ENCODE peak calls at places on chromosomes 1 and 21, in five cellular contexts. One of them, this sample, is unnamed.

GRCh38 chr1:199452627-199453026 is 574.9 kb upstream of the NR5A2 start:
- DNase-seq in activated CD8-positive, alpha-beta memory T cell treated with anti-CD3 and anti-CD28 coated beads for 24 hours: no peak
- DNase-seq in fibroblast of mammary gland: no peak
- DNase-seq in GM20000: no peak
- DNase-seq in activated T-cell treated with anti-CD3 and anti-CD28 coated beads, Interleukin-2, amount 50 U/mL, for 1 hour: no peak
- DNase-seq in this sample: no peak

GRCh38 chr1:27235827-27236226 is 1.4 kb downstream of the WDTC1 start:
- DNase-seq in activated CD8-positive, alpha-beta memory T cell treated with anti-CD3 and anti-CD28 coated beads for 24 hours: no peak
- DNase-seq in fibroblast of mammary gland: peak
- DNase-seq in GM20000: no peak
- DNase-seq in activated T-cell treated with anti-CD3 and anti-CD28 coated beads, Interleukin-2, amount 50 U/mL, for 1 hour: no peak
- DNase-seq in this sample: peak

GRCh38 chr21:41816583-41817165 is 49.8 kb upstream of the RIPK4 start:
- DNase-seq in activated CD8-positive, alpha-beta memory T cell treated with anti-CD3 and anti-CD28 coated beads for 24 hours: peak
- DNase-seq in fibroblast of mammary gland: peak
- DNase-seq in GM20000: peak
- DNase-seq in activated T-cell treated with anti-CD3 and anti-CD28 coated beads, Interleukin-2, amount 50 U/mL, for 1 hour: peak
- DNase-seq in this sample: peak

GRCh38 chr1:117512728-117513321 is 93.0 kb upstream of the TENT5C start:
- DNase-seq in activated CD8-positive, alpha-beta memory T cell treated with anti-CD3 and anti-CD28 coated beads for 24 hours: no peak
- DNase-seq in fibroblast of mammary gland: peak
- DNase-seq in GM20000: no peak
- DNase-seq in activated T-cell treated with anti-CD3 and anti-CD28 coated beads, Interleukin-2, amount 50 U/mL, for 1 hour: no peak
- DNase-seq in this sample: no peak

GRCh38 chr1:103942029-103942428 is 192.3 kb downstream of the AMY1C start:
- DNase-seq in activated CD8-positive, alpha-beta memory T cell treated with anti-CD3 and anti-CD28 coated beads for 24 hours: no peak
- DNase-seq in fibroblast of mammary gland: no peak
- DNase-seq in GM20000: no peak
- DNase-seq in activated T-cell treated with anti-CD3 and anti-CD28 coated beads, Interleukin-2, amount 50 U/mL, for 1 hour: no peak
- DNase-seq in this sample: no peak

GRCh38 chr1:201282931-201283829 is at the start of gene PKP1:
- DNase-seq in activated CD8-positive, alpha-beta memory T cell treated with anti-CD3 and anti-CD28 coated beads for 24 hours: peak
- DNase-seq in fibroblast of mammary gland: no peak
- DNase-seq in GM20000: no peak
- DNase-seq in activated T-cell treated with anti-CD3 and anti-CD28 coated beads, Interleukin-2, amount 50 U/mL, for 1 hour: no peak
- DNase-seq in this sample: peak

GRCh38 chr21:43308511-43309283 is 118.2 kb downstream of the SIK1 start:
- DNase-seq in activated CD8-positive, alpha-beta memory T cell treated with anti-CD3 and anti-CD28 coated beads for 24 hours: no peak
- DNase-seq in fibroblast of mammary gland: no peak
- DNase-seq in GM20000: no peak
- DNase-seq in activated T-cell treated with anti-CD3 and anti-CD28 coated beads, Interleukin-2, amount 50 U/mL, for 1 hour: no peak
- DNase-seq in this sample: no peak

GRCh38 chr1:224392411-224393249 is 36.0 kb downstream of the CNIH4 start:
- DNase-seq in activated CD8-positive, alpha-beta memory T cell treated with anti-CD3 and anti-CD28 coated beads for 24 hours: no peak
- DNase-seq in fibroblast of mammary gland: peak
- DNase-seq in GM20000: no peak
- DNase-seq in activated T-cell treated with anti-CD3 and anti-CD28 coated beads, Interleukin-2, amount 50 U/mL, for 1 hour: no peak
- DNase-seq in this sample: no peak

GRCh38 chr1:248825573-248825908 is 174 bp downstream of the SH3BP5L start:
- DNase-seq in activated CD8-positive, alpha-beta memory T cell treated with anti-CD3 and anti-CD28 coated beads for 24 hours: no peak
- DNase-seq in fibroblast of mammary gland: no peak
- DNase-seq in GM20000: no peak
- DNase-seq in activated T-cell treated with anti-CD3 and anti-CD28 coated beads, Interleukin-2, amount 50 U/mL, for 1 hour: no peak
- DNase-seq in this sample: no peak

GRCh38 chr1:44111861-44112260 is 6.8 kb upstream of the KLF17 start:
- DNase-seq in activated CD8-positive, alpha-beta memory T cell treated with anti-CD3 and anti-CD28 coated beads for 24 hours: no peak
- DNase-seq in fibroblast of mammary gland: no peak
- DNase-seq in GM20000: no peak
- DNase-seq in activated T-cell treated with anti-CD3 and anti-CD28 coated beads, Interleukin-2, amount 50 U/mL, for 1 hour: no peak
- DNase-seq in this sample: no peak

GRCh38 chr1:74652711-74653131 is 20.9 kb downstream of the ERICH3 start:
- DNase-seq in activated CD8-positive, alpha-beta memory T cell treated with anti-CD3 and anti-CD28 coated beads for 24 hours: no peak
- DNase-seq in fibroblast of mammary gland: peak
- DNase-seq in GM20000: peak
- DNase-seq in activated T-cell treated with anti-CD3 and anti-CD28 coated beads, Interleukin-2, amount 50 U/mL, for 1 hour: no peak
- DNase-seq in this sample: peak

GRCh38 chr1:27071049-27071416 is 58.4 kb upstream of the TENT5B start:
- DNase-seq in activated CD8-positive, alpha-beta memory T cell treated with anti-CD3 and anti-CD28 coated beads for 24 hours: no peak
- DNase-seq in fibroblast of mammary gland: peak
- DNase-seq in GM20000: no peak
- DNase-seq in activated T-cell treated with anti-CD3 and anti-CD28 coated beads, Interleukin-2, amount 50 U/mL, for 1 hour: no peak
- DNase-seq in this sample: peak

GRCh38 chr1:197130677-197131304 is 15.7 kb downstream of the ASPM start:
- DNase-seq in activated CD8-positive, alpha-beta memory T cell treated with anti-CD3 and anti-CD28 coated beads for 24 hours: no peak
- DNase-seq in fibroblast of mammary gland: no peak
- DNase-seq in GM20000: no peak
- DNase-seq in activated T-cell treated with anti-CD3 and anti-CD28 coated beads, Interleukin-2, amount 50 U/mL, for 1 hour: no peak
- DNase-seq in this sample: peak

GRCh38 chr1:54875000-54875399 is 12.0 kb downstream of the DHCR24 start:
- DNase-seq in activated CD8-positive, alpha-beta memory T cell treated with anti-CD3 and anti-CD28 coated beads for 24 hours: no peak
- DNase-seq in fibroblast of mammary gland: peak
- DNase-seq in GM20000: no peak
- DNase-seq in activated T-cell treated with anti-CD3 and anti-CD28 coated beads, Interleukin-2, amount 50 U/mL, for 1 hour: no peak
- DNase-seq in this sample: no peak

GRCh38 chr1:152111515-152111968 is 3.7 kb downstream of the TCHH start:
- DNase-seq in activated CD8-positive, alpha-beta memory T cell treated with anti-CD3 and anti-CD28 coated beads for 24 hours: peak
- DNase-seq in fibroblast of mammary gland: peak
- DNase-seq in GM20000: no peak
- DNase-seq in activated T-cell treated with anti-CD3 and anti-CD28 coated beads, Interleukin-2, amount 50 U/mL, for 1 hour: peak
- DNase-seq in this sample: peak

GRCh38 chr1:219587817-219588561 is 24.9 kb downstream of the ZC3H11B start:
- DNase-seq in activated CD8-positive, alpha-beta memory T cell treated with anti-CD3 and anti-CD28 coated beads for 24 hours: no peak
- DNase-seq in fibroblast of mammary gland: peak
- DNase-seq in GM20000: no peak
- DNase-seq in activated T-cell treated with anti-CD3 and anti-CD28 coated beads, Interleukin-2, amount 50 U/mL, for 1 hour: no peak
- DNase-seq in this sample: peak

GRCh38 chr1:225462429-225462713 is 34.5 kb upstream of the LBR start:
- DNase-seq in activated CD8-positive, alpha-beta memory T cell treated with anti-CD3 and anti-CD28 coated beads for 24 hours: no peak
- DNase-seq in fibroblast of mammary gland: no peak
- DNase-seq in GM20000: no peak
- DNase-seq in activated T-cell treated with anti-CD3 and anti-CD28 coated beads, Interleukin-2, amount 50 U/mL, for 1 hour: no peak
- DNase-seq in this sample: no peak

GRCh38 chr1:117620440-117620839 is 14.6 kb downstream of the TENT5C start:
- DNase-seq in activated CD8-positive, alpha-beta memory T cell treated with anti-CD3 and anti-CD28 coated beads for 24 hours: peak
- DNase-seq in fibroblast of mammary gland: no peak
- DNase-seq in GM20000: no peak
- DNase-seq in activated T-cell treated with anti-CD3 and anti-CD28 coated beads, Interleukin-2, amount 50 U/mL, for 1 hour: no peak
- DNase-seq in this sample: no peak

GRCh38 chr1:82783025-82783424 is 982.3 kb downstream of the ADGRL2 start:
- DNase-seq in activated CD8-positive, alpha-beta memory T cell treated with anti-CD3 and anti-CD28 coated beads for 24 hours: no peak
- DNase-seq in fibroblast of mammary gland: no peak
- DNase-seq in GM20000: no peak
- DNase-seq in activated T-cell treated with anti-CD3 and anti-CD28 coated beads, Interleukin-2, amount 50 U/mL, for 1 hour: no peak
- DNase-seq in this sample: no peak

GRCh38 chr1:237875291-237875690 is 15.4 kb downstream of the ZP4 start:
- DNase-seq in activated CD8-positive, alpha-beta memory T cell treated with anti-CD3 and anti-CD28 coated beads for 24 hours: no peak
- DNase-seq in fibroblast of mammary gland: peak
- DNase-seq in GM20000: no peak
- DNase-seq in activated T-cell treated with anti-CD3 and anti-CD28 coated beads, Interleukin-2, amount 50 U/mL, for 1 hour: no peak
- DNase-seq in this sample: peak

GRCh38 chr1:11473635-11474034 is 5.3 kb upstream of the DISP3 start:
- DNase-seq in activated CD8-positive, alpha-beta memory T cell treated with anti-CD3 and anti-CD28 coated beads for 24 hours: no peak
- DNase-seq in fibroblast of mammary gland: peak
- DNase-seq in GM20000: no peak
- DNase-seq in activated T-cell treated with anti-CD3 and anti-CD28 coated beads, Interleukin-2, amount 50 U/mL, for 1 hour: no peak
- DNase-seq in this sample: peak

GRCh38 chr1:243924188-243924587 is 74.1 kb upstream of the AKT3 start:
- DNase-seq in activated CD8-positive, alpha-beta memory T cell treated with anti-CD3 and anti-CD28 coated beads for 24 hours: no peak
- DNase-seq in fibroblast of mammary gland: peak
- DNase-seq in GM20000: no peak
- DNase-seq in activated T-cell treated with anti-CD3 and anti-CD28 coated beads, Interleukin-2, amount 50 U/mL, for 1 hour: no peak
- DNase-seq in this sample: peak

GRCh38 chr1:115530407-115530806 is 111.4 kb upstream of the VANGL1 start:
- DNase-seq in activated CD8-positive, alpha-beta memory T cell treated with anti-CD3 and anti-CD28 coated beads for 24 hours: no peak
- DNase-seq in fibroblast of mammary gland: peak
- DNase-seq in GM20000: no peak
- DNase-seq in activated T-cell treated with anti-CD3 and anti-CD28 coated beads, Interleukin-2, amount 50 U/mL, for 1 hour: no peak
- DNase-seq in this sample: no peak

GRCh38 chr1:43708006-43708412 is 673 bp downstream of the ST3GAL3 start:
- DNase-seq in activated CD8-positive, alpha-beta memory T cell treated with anti-CD3 and anti-CD28 coated beads for 24 hours: no peak
- DNase-seq in fibroblast of mammary gland: peak
- DNase-seq in GM20000: no peak
- DNase-seq in activated T-cell treated with anti-CD3 and anti-CD28 coated beads, Interleukin-2, amount 50 U/mL, for 1 hour: no peak
- DNase-seq in this sample: no peak

GRCh38 chr21:46622226-46622625 is 13.2 kb upstream of the PRMT2 start:
- DNase-seq in activated CD8-positive, alpha-beta memory T cell treated with anti-CD3 and anti-CD28 coated beads for 24 hours: no peak
- DNase-seq in fibroblast of mammary gland: no peak
- DNase-seq in GM20000: no peak
- DNase-seq in activated T-cell treated with anti-CD3 and anti-CD28 coated beads, Interleukin-2, amount 50 U/mL, for 1 hour: peak
- DNase-seq in this sample: no peak

GRCh38 chr1:209486861-209487260 is 96.7 kb upstream of the CAMK1G start:
- DNase-seq in activated CD8-positive, alpha-beta memory T cell treated with anti-CD3 and anti-CD28 coated beads for 24 hours: no peak
- DNase-seq in fibroblast of mammary gland: peak
- DNase-seq in GM20000: no peak
- DNase-seq in activated T-cell treated with anti-CD3 and anti-CD28 coated beads, Interleukin-2, amount 50 U/mL, for 1 hour: no peak
- DNase-seq in this sample: peak

GRCh38 chr1:1380860-1381259 is 5.9 kb upstream of the AURKAIP1 start:
- DNase-seq in activated CD8-positive, alpha-beta memory T cell treated with anti-CD3 and anti-CD28 coated beads for 24 hours: no peak
- DNase-seq in fibroblast of mammary gland: no peak
- DNase-seq in GM20000: no peak
- DNase-seq in activated T-cell treated with anti-CD3 and anti-CD28 coated beads, Interleukin-2, amount 50 U/mL, for 1 hour: no peak
- DNase-seq in this sample: no peak

GRCh38 chr1:44154049-44154448 is 12.6 kb upstream of the KLF18 start:
- DNase-seq in activated CD8-positive, alpha-beta memory T cell treated with anti-CD3 and anti-CD28 coated beads for 24 hours: no peak
- DNase-seq in fibroblast of mammary gland: no peak
- DNase-seq in GM20000: no peak
- DNase-seq in activated T-cell treated with anti-CD3 and anti-CD28 coated beads, Interleukin-2, amount 50 U/mL, for 1 hour: no peak
- DNase-seq in this sample: peak

GRCh38 chr1:19596719-19597462 is 47.2 kb upstream of the NBL1 start:
- DNase-seq in activated CD8-positive, alpha-beta memory T cell treated with anti-CD3 and anti-CD28 coated beads for 24 hours: peak
- DNase-seq in fibroblast of mammary gland: peak
- DNase-seq in GM20000: peak
- DNase-seq in activated T-cell treated with anti-CD3 and anti-CD28 coated beads, Interleukin-2, amount 50 U/mL, for 1 hour: peak
- DNase-seq in this sample: peak

GRCh38 chr1:174315239-174315638 is 132.5 kb upstream of the GPR52 start:
- DNase-seq in activated CD8-positive, alpha-beta memory T cell treated with anti-CD3 and anti-CD28 coated beads for 24 hours: no peak
- DNase-seq in fibroblast of mammary gland: peak
- DNase-seq in GM20000: no peak
- DNase-seq in activated T-cell treated with anti-CD3 and anti-CD28 coated beads, Interleukin-2, amount 50 U/mL, for 1 hour: no peak
- DNase-seq in this sample: no peak

GRCh38 chr1:116201921-116202320 is 90.7 kb downstream of the MAB21L3 start:
- DNase-seq in activated CD8-positive, alpha-beta memory T cell treated with anti-CD3 and anti-CD28 coated beads for 24 hours: no peak
- DNase-seq in fibroblast of mammary gland: no peak
- DNase-seq in GM20000: no peak
- DNase-seq in activated T-cell treated with anti-CD3 and anti-CD28 coated beads, Interleukin-2, amount 50 U/mL, for 1 hour: no peak
- DNase-seq in this sample: peak

GRCh38 chr1:24928631-24929090 is 1.4 kb downstream of the RUNX3 start:
- DNase-seq in activated CD8-positive, alpha-beta memory T cell treated with anti-CD3 and anti-CD28 coated beads for 24 hours: peak
- DNase-seq in fibroblast of mammary gland: no peak
- DNase-seq in GM20000: peak
- DNase-seq in activated T-cell treated with anti-CD3 and anti-CD28 coated beads, Interleukin-2, amount 50 U/mL, for 1 hour: peak
- DNase-seq in this sample: no peak

GRCh38 chr1:231603598-231604275 is 22.9 kb upstream of the DISC1 start:
- DNase-seq in activated CD8-positive, alpha-beta memory T cell treated with anti-CD3 and anti-CD28 coated beads for 24 hours: peak
- DNase-seq in fibroblast of mammary gland: peak
- DNase-seq in GM20000: peak
- DNase-seq in activated T-cell treated with anti-CD3 and anti-CD28 coated beads, Interleukin-2, amount 50 U/mL, for 1 hour: peak
- DNase-seq in this sample: peak

GRCh38 chr1:25245809-25246599 is 1.2 kb downstream of the RSRP1 start:
- DNase-seq in activated CD8-positive, alpha-beta memory T cell treated with anti-CD3 and anti-CD28 coated beads for 24 hours: no peak
- DNase-seq in fibroblast of mammary gland: peak
- DNase-seq in GM20000: no peak
- DNase-seq in activated T-cell treated with anti-CD3 and anti-CD28 coated beads, Interleukin-2, amount 50 U/mL, for 1 hour: no peak
- DNase-seq in this sample: peak

GRCh38 chr1:194194724-194195123 is 1008.3 kb upstream of the B3GALT2 start:
- DNase-seq in activated CD8-positive, alpha-beta memory T cell treated with anti-CD3 and anti-CD28 coated beads for 24 hours: no peak
- DNase-seq in fibroblast of mammary gland: no peak
- DNase-seq in GM20000: no peak
- DNase-seq in activated T-cell treated with anti-CD3 and anti-CD28 coated beads, Interleukin-2, amount 50 U/mL, for 1 hour: no peak
- DNase-seq in this sample: peak

GRCh38 chr1:97252076-97252475 is 530.5 kb downstream of the PTBP2 start:
- DNase-seq in activated CD8-positive, alpha-beta memory T cell treated with anti-CD3 and anti-CD28 coated beads for 24 hours: no peak
- DNase-seq in fibroblast of mammary gland: peak
- DNase-seq in GM20000: no peak
- DNase-seq in activated T-cell treated with anti-CD3 and anti-CD28 coated beads, Interleukin-2, amount 50 U/mL, for 1 hour: no peak
- DNase-seq in this sample: peak

This sample was measured in fibroblast of lung.